ENCODE peak calls at places on chromosomes 5 and 9, in nine cellular contexts. Q, T, W, E, O, I, V, U and K are unnamed samples.

GRCh38 chr9:14441976-14442651 is 128.2 kb upstream of the NFIB start:
- DNase-seq in Q (no peak), T (peak), W (no peak), E (no peak), O (no peak), I (peak), V (no peak), U (peak), K (no peak)

GRCh38 chr9:86599565-86599964 is 245.4 kb upstream of the TUT7 start:
- DNase-seq in Q (no peak), T (no peak), W (no peak), E (no peak), O (no peak), I (no peak), V (no peak), U (no peak), K (no peak)

GRCh38 chr5:73233461-73234151 is 60.6 kb downstream of the TMEM174 start:
- DNase-seq in Q (peak), T (no peak), W (no peak), E (no peak), O (no peak), I (no peak), V (no peak), U (no peak), K (no peak)

GRCh38 chr9:19379697-19380046 is 364 bp downstream of the RPS6 start:
- DNase-seq in Q (no peak), T (no peak), W (no peak), E (peak), O (peak), I (peak), V (no peak), U (no peak), K (no peak)

GRCh38 chr5:146872191-146872590 is 6.4 kb downstream of the PPP2R2B start:
- DNase-seq in Q (no peak), T (no peak), W (no peak), E (no peak), O (no peak), I (no peak), V (no peak), U (no peak), K (no peak)

GRCh38 chr5:135154961-135155360 is 120.9 kb upstream of the PITX1 start:
- DNase-seq in Q (no peak), T (no peak), W (no peak), E (no peak), O (no peak), I (no peak), V (no peak), U (no peak), K (peak)

GRCh38 chr9:119004618-119004990 is 364.6 kb downstream of the BRINP1 start:
- DNase-seq in Q (peak), T (peak), W (peak), E (no peak), O (no peak), I (peak), V (no peak), U (no peak), K (peak)

GRCh38 chr9:77679088-77679487 is 31.0 kb upstream of the GNA14 start:
- DNase-seq in Q (no peak), T (no peak), W (no peak), E (no peak), O (no peak), I (peak), V (no peak), U (no peak), K (no peak)

GRCh38 chr5:67350185-67350584 is 153.6 kb upstream of the CD180 start:
- DNase-seq in Q (no peak), T (no peak), W (no peak), E (no peak), O (no peak), I (no peak), V (no peak), U (no peak), K (no peak)

GRCh38 chr5:114191441-114191840 is 170.4 kb upstream of the KCNN2 start:
- DNase-seq in Q (peak), T (no peak), W (no peak), E (no peak), O (no peak), I (peak), V (no peak), U (no peak), K (no peak)

GRCh38 chr5:159811712-159812111 is 104.6 kb upstream of the ADRA1B start:
- DNase-seq in Q (no peak), T (no peak), W (no peak), E (no peak), O (no peak), I (no peak), V (no peak), U (no peak), K (no peak)

GRCh38 chr9:18819418-18819817 is 213.6 kb downstream of the SAXO1 start:
- DNase-seq in Q (no peak), T (no peak), W (no peak), E (no peak), O (no peak), I (no peak), V (no peak), U (no peak), K (no peak)

GRCh38 chr9:84404095-84404686 is 63.6 kb upstream of the SLC28A3 start:
- DNase-seq in Q (no peak), T (no peak), W (no peak), E (no peak), O (no peak), I (no peak), V (no peak), U (peak), K (no peak)

GRCh38 chr9:86354882-86355399 is 731 bp upstream of the TUT7 start:
- DNase-seq in Q (no peak), T (peak), W (no peak), E (no peak), O (no peak), I (no peak), V (no peak), U (no peak), K (no peak)

GRCh38 chr9:87546704-87547103 is 49.0 kb downstream of the DAPK1 start:
- DNase-seq in Q (no peak), T (peak), W (no peak), E (no peak), O (no peak), I (peak), V (no peak), U (no peak), K (peak)

GRCh38 chr9:105157178-105157583 is 87.3 kb upstream of the SLC44A1 start:
- DNase-seq in Q (peak), T (peak), W (peak), E (no peak), O (peak), I (peak), V (peak), U (peak), K (no peak)

GRCh38 chr9:71721786-71722295 is 46.5 kb downstream of the CEMIP2 start:
- DNase-seq in Q (no peak), T (no peak), W (no peak), E (no peak), O (no peak), I (peak), V (no peak), U (no peak), K (no peak)

GRCh38 chr9:71719585-71719984 is 48.7 kb downstream of the CEMIP2 start:
- DNase-seq in Q (peak), T (peak), W (no peak), E (no peak), O (no peak), I (peak), V (no peak), U (no peak), K (no peak)

GRCh38 chr9:71710856-71711255 is 57.5 kb downstream of the CEMIP2 start:
- DNase-seq in Q (no peak), T (no peak), W (no peak), E (no peak), O (no peak), I (no peak), V (no peak), U (no peak), K (no peak)

GRCh38 chr9:71719088-71719487 is 49.2 kb downstream of the CEMIP2 start:
- DNase-seq in Q (no peak), T (no peak), W (no peak), E (no peak), O (no peak), I (no peak), V (no peak), U (no peak), K (no peak)

DNA sequence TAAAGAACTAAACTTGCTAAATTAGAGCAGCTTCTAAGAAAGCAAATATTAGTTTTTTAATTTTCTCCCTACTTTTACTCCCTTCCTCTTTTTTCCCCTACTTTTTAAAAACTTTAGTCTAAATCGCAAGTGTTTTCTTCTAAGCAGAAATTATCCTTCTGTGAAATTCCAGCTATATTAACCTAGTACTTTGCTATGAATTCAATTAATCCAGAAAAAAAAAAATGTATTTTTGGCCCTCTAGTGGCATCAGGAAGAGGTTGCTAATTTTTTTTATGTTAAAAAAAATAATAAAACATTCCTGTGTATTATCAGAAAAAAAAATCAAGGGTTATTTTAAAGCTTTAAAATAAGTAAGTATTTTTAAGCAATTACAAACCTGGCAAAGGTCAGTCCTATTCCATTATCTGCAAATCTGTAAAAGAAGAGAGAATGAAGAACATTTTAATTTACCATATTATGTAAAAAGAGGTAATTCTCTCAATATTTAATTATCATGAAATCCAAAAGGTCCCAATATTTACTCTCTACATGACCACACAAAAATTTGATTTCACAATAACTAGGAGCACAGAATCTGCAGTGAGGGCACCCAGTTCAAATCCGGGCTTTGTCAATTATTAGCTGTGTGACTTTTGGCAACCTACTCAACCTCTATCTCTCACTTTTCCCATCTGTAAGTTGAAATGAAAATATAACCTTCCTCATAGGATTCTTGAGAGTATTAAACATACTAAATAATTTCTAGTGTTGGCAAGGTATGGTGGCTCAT is 52.0 kb downstream of the CEMIP2 start:
- DNase-seq in Q (peak), T (peak), W (no peak), E (no peak), O (no peak), I (peak), V (no peak), U (no peak), K (no peak)
- TF ChIP-seq CTCF in Q (peak), T (peak), W (no peak), E (peak), O (peak), I (peak), V (peak), U (peak), K (peak)

DNA sequence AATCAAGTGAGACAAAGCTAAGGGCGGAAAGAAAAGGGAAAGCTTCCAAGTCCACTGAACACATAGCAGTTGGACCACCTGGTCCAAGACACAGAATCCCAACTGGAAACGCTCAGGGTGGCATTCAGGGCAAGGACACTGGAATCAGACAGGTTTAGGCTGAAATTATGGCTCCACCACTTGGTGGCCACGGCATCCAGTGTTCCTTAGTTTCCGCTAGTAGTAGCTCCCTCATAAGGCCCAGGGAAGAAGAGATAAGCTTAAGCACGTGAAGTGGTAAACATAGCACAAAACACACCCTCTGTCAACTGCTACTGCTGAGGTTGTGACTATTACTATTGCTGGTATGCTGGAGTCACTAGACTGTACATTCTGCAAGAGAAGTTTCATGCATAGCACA is 209.4 kb downstream of the GLIS3 start:
- DNase-seq in Q (no peak), T (no peak), W (no peak), E (no peak), O (no peak), I (no peak), V (no peak), U (no peak), K (no peak)
- TF ChIP-seq CTCF in Q (peak), T (no peak), W (no peak), E (no peak), O (no peak), I (no peak), V (no peak), U (peak), K (no peak)

DNA sequence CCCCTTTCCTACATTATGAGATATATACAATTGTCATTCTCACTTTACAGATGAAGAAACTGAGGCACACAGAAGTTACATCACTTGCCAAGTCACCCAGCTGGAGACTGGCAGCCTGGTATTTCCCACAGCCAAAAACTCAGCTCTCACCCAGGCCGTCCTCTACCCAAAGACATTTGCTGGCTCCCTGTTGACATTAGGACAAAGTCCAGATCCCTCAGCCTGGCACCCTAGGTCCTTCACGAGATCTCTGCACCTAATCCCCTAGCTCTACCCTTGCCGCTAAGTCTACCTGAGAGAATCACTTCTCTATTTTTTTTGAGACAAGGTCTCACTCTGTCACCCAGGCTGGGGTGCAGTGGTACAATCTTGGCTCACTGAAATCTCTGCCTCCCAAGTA is 26.8 kb upstream of the LHX2 start:
- DNase-seq in Q (no peak), T (no peak), W (no peak), E (no peak), O (no peak), I (no peak), V (no peak), U (no peak), K (no peak)
- TF ChIP-seq CTCF in Q (no peak), T (no peak), W (no peak), E (no peak), O (no peak), I (no peak), V (no peak), U (no peak), K (no peak)

GRCh38 chr5:109589983-109590382 is 99.7 kb upstream of the MAN2A1 start:
- DNase-seq in Q (no peak), T (no peak), W (no peak), E (no peak), O (no peak), I (no peak), V (no peak), U (no peak), K (no peak)
- TF ChIP-seq CTCF in Q (no peak), T (no peak), W (no peak), E (no peak), O (no peak), I (no peak), V (no peak), U (no peak), K (no peak)